ENCODE peak calls at places on chromosomes 13 and 19, in eight cellular contexts. One of them, this sample, is unnamed.

GRCh38 chr19:51127755-51128154 is 3.0 kb downstream of the SIGLEC9 start:
- DNase-seq in heart left ventricle: peak
- DNase-seq in ovary: no peak
- DNase-seq in endothelial cell of umbilical vein: no peak
- DNase-seq in H54: no peak
- DNase-seq in uterus: no peak
- DNase-seq in spleen: peak
- DNase-seq in HepG2: no peak
- DNase-seq in this sample: no peak

GRCh38 chr19:35337984-35338296 is 9.0 kb downstream of the CD22 start:
- DNase-seq in spleen: no peak
- DNase-seq in HepG2: no peak
- DNase-seq in uterus: no peak
- DNase-seq in heart left ventricle: no peak
- DNase-seq in ovary: no peak
- DNase-seq in H54: no peak
- DNase-seq in endothelial cell of umbilical vein: no peak
- DNase-seq in this sample: no peak

GRCh38 chr19:7738023-7738422 is 6.1 kb upstream of the CLEC4G start:
- DNase-seq in ovary: no peak
- DNase-seq in uterus: no peak
- DNase-seq in endothelial cell of umbilical vein: no peak
- DNase-seq in H54: no peak
- DNase-seq in heart left ventricle: no peak
- DNase-seq in HepG2: no peak
- DNase-seq in spleen: no peak
- DNase-seq in this sample: no peak

GRCh38 chr19:56639217-56639616 is 3.7 kb upstream of the SMIM17 start:
- DNase-seq in spleen: no peak
- DNase-seq in HepG2: no peak
- DNase-seq in uterus: no peak
- DNase-seq in H54: no peak
- DNase-seq in endothelial cell of umbilical vein: no peak
- DNase-seq in heart left ventricle: no peak
- DNase-seq in ovary: no peak
- DNase-seq in this sample: peak

GRCh38 chr13:48571121-48571901 is 38.4 kb upstream of the RCBTB2 start:
- DNase-seq in ovary: peak
- DNase-seq in spleen: no peak
- DNase-seq in heart left ventricle: no peak
- DNase-seq in endothelial cell of umbilical vein: peak
- DNase-seq in uterus: no peak
- DNase-seq in H54: no peak
- DNase-seq in HepG2: no peak
- DNase-seq in this sample: no peak

GRCh38 chr19:45528149-45528743 is 21.0 kb downstream of the VASP start:
- DNase-seq in endothelial cell of umbilical vein: no peak
- DNase-seq in H54: no peak
- DNase-seq in spleen: no peak
- DNase-seq in ovary: peak
- DNase-seq in heart left ventricle: no peak
- DNase-seq in uterus: no peak
- DNase-seq in HepG2: no peak
- DNase-seq in this sample: no peak

GRCh38 chr13:46845146-46845545 is 48.2 kb upstream of the ESD start:
- DNase-seq in H54: no peak
- DNase-seq in HepG2: no peak
- DNase-seq in endothelial cell of umbilical vein: no peak
- DNase-seq in uterus: no peak
- DNase-seq in spleen: no peak
- DNase-seq in ovary: no peak
- DNase-seq in heart left ventricle: no peak
- DNase-seq in this sample: no peak

GRCh38 chr13:106318941-106319411 is 216.5 kb downstream of the EFNB2 start:
- DNase-seq in endothelial cell of umbilical vein: peak
- DNase-seq in spleen: no peak
- DNase-seq in heart left ventricle: no peak
- DNase-seq in uterus: peak
- DNase-seq in H54: peak
- DNase-seq in ovary: no peak
- DNase-seq in HepG2: no peak
- DNase-seq in this sample: no peak

GRCh38 chr19:48678201-48678600 is 5.4 kb upstream of the NTN5 start:
- DNase-seq in ovary: no peak
- DNase-seq in endothelial cell of umbilical vein: no peak
- DNase-seq in uterus: no peak
- DNase-seq in H54: no peak
- DNase-seq in heart left ventricle: no peak
- DNase-seq in HepG2: no peak
- DNase-seq in spleen: peak
- DNase-seq in this sample: peak
- TF ChIP-seq POLR2A in ovary: no peak
- TF ChIP-seq POLR2A in endothelial cell of umbilical vein: no peak
- TF ChIP-seq POLR2A in uterus: no peak
- TF ChIP-seq POLR2A in H54: no peak
- TF ChIP-seq POLR2A in heart left ventricle: no peak
- TF ChIP-seq POLR2A in HepG2: no peak
- TF ChIP-seq POLR2A in spleen: no peak
- TF ChIP-seq POLR2A in this sample: no peak

GRCh38 chr19:33306853-33307792 is 4.8 kb upstream of the CEBPA start:
- DNase-seq in uterus: no peak
- DNase-seq in spleen: no peak
- DNase-seq in H54: no peak
- DNase-seq in endothelial cell of umbilical vein: no peak
- DNase-seq in ovary: no peak
- DNase-seq in HepG2: no peak
- DNase-seq in heart left ventricle: no peak
- DNase-seq in this sample: no peak

GRCh38 chr19:33302974-33303790 is 848 bp upstream of the CEBPA start:
- DNase-seq in H54: no peak
- DNase-seq in heart left ventricle: peak
- DNase-seq in spleen: peak
- DNase-seq in ovary: peak
- DNase-seq in endothelial cell of umbilical vein: peak
- DNase-seq in HepG2: no peak
- DNase-seq in uterus: peak
- DNase-seq in this sample: no peak

GRCh38 chr19:33303791-33304759 is 1.7 kb upstream of the CEBPA start:
- DNase-seq in spleen: peak
- DNase-seq in heart left ventricle: peak
- DNase-seq in uterus: no peak
- DNase-seq in endothelial cell of umbilical vein: no peak
- DNase-seq in HepG2: no peak
- DNase-seq in ovary: peak
- DNase-seq in H54: peak
- DNase-seq in this sample: no peak

GRCh38 chr19:33306191-33306590 is 3.9 kb upstream of the CEBPA start:
- DNase-seq in uterus: no peak
- DNase-seq in spleen: no peak
- DNase-seq in ovary: no peak
- DNase-seq in endothelial cell of umbilical vein: no peak
- DNase-seq in HepG2: no peak
- DNase-seq in heart left ventricle: no peak
- DNase-seq in H54: no peak
- DNase-seq in this sample: no peak

DNA sequence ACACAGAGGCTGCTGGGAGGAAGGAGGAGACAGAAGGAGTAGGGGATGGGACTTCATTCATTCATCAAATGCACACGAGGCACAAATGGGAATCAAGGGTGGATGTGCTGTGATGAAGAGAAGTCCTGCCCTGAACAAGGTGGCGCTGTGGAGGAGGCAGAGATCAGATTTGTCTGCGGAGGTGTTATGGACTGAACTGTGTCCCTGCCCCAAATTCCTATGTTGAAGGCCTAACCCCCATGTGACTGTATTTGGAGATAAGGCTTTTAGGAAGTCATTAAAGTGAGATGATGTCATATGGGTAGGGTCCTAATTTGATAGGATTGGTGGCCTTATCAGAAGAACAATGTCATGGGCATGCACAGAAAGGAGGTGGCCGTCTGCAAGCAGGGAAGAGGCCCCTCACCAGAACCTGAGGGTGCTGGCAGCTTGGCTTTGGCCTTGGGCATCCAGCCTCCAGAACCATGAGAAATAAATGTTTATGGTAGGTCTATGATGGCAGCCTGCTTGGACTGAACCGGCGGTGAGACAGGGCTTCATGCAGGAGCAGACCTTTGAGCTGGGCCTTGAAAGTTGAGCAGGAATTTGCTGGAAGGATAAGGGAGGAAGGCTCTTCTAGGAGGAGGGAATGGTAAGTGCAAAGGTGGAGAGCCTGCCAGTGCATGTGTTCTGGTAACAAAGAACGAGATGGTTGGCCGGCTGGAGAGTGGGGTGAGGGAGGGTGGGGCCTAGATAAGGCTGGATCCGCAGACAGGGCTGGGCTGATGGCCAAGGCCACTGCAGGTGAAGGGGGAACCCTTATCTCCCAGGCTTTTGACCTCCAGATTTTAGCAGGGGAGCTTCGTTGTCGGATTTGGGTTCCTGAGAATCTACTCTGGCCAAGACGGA is 2.7 kb upstream of the CEBPA start:
- DNase-seq in HepG2: peak
- DNase-seq in H54: no peak
- DNase-seq in heart left ventricle: no peak
- DNase-seq in uterus: no peak
- DNase-seq in endothelial cell of umbilical vein: no peak
- DNase-seq in spleen: no peak
- DNase-seq in ovary: no peak
- DNase-seq in this sample: no peak
- TF ChIP-seq POLR2A in HepG2: peak
- TF ChIP-seq POLR2A in H54: no peak
- TF ChIP-seq POLR2A in heart left ventricle: no peak
- TF ChIP-seq POLR2A in uterus: no peak
- TF ChIP-seq POLR2A in endothelial cell of umbilical vein: no peak
- TF ChIP-seq POLR2A in spleen: no peak
- TF ChIP-seq POLR2A in ovary: no peak
- TF ChIP-seq POLR2A in this sample: no peak

GRCh38 chr19:53103903-53104203 is 631 bp upstream of the ZNF160 start:
- DNase-seq in H54: no peak
- DNase-seq in ovary: no peak
- DNase-seq in uterus: no peak
- DNase-seq in endothelial cell of umbilical vein: no peak
- DNase-seq in heart left ventricle: no peak
- DNase-seq in spleen: no peak
- DNase-seq in HepG2: no peak
- DNase-seq in this sample: no peak

GRCh38 chr19:53101518-53101917 is 1.7 kb downstream of the ZNF160 start:
- DNase-seq in heart left ventricle: no peak
- DNase-seq in H54: no peak
- DNase-seq in endothelial cell of umbilical vein: no peak
- DNase-seq in HepG2: no peak
- DNase-seq in spleen: no peak
- DNase-seq in uterus: no peak
- DNase-seq in ovary: no peak
- DNase-seq in this sample: peak

GRCh38 chr19:53102701-53103140 is 501 bp downstream of the ZNF160 start:
- DNase-seq in HepG2: no peak
- DNase-seq in spleen: peak
- DNase-seq in H54: peak
- DNase-seq in ovary: peak
- DNase-seq in endothelial cell of umbilical vein: peak
- DNase-seq in uterus: peak
- DNase-seq in heart left ventricle: peak
- DNase-seq in this sample: peak

GRCh38 chr19:53102186-53102585 is 1.0 kb downstream of the ZNF160 start:
- DNase-seq in H54: no peak
- DNase-seq in endothelial cell of umbilical vein: no peak
- DNase-seq in HepG2: no peak
- DNase-seq in uterus: no peak
- DNase-seq in ovary: no peak
- DNase-seq in heart left ventricle: no peak
- DNase-seq in spleen: no peak
- DNase-seq in this sample: no peak

GRCh38 chr19:53103141-53103902 is at the start of gene ZNF160:
- DNase-seq in spleen: peak
- DNase-seq in heart left ventricle: peak
- DNase-seq in endothelial cell of umbilical vein: peak
- DNase-seq in uterus: peak
- DNase-seq in HepG2: peak
- DNase-seq in H54: peak
- DNase-seq in ovary: peak
- DNase-seq in this sample: peak
- TF ChIP-seq POLR2A in spleen: peak
- TF ChIP-seq POLR2A in heart left ventricle: peak
- TF ChIP-seq POLR2A in endothelial cell of umbilical vein: peak
- TF ChIP-seq POLR2A in uterus: peak
- TF ChIP-seq POLR2A in HepG2: peak
- TF ChIP-seq POLR2A in H54: peak
- TF ChIP-seq POLR2A in ovary: peak
- TF ChIP-seq POLR2A in this sample: peak

GRCh38 chr19:18591735-18592385 is 3.3 kb downstream of the REX1BD start:
- DNase-seq in spleen: no peak
- DNase-seq in HepG2: no peak
- DNase-seq in uterus: no peak
- DNase-seq in ovary: no peak
- DNase-seq in H54: no peak
- DNase-seq in heart left ventricle: no peak
- DNase-seq in endothelial cell of umbilical vein: no peak
- DNase-seq in this sample: no peak

GRCh38 chr19:18588611-18589379 is at the start of gene REX1BD:
- DNase-seq in H54: peak
- DNase-seq in spleen: peak
- DNase-seq in ovary: peak
- DNase-seq in endothelial cell of umbilical vein: peak
- DNase-seq in uterus: peak
- DNase-seq in HepG2: peak
- DNase-seq in heart left ventricle: peak
- DNase-seq in this sample: peak

GRCh38 chr19:18589380-18590272 is 1.0 kb downstream of the REX1BD start:
- DNase-seq in HepG2: peak
- DNase-seq in spleen: peak
- DNase-seq in uterus: peak
- DNase-seq in ovary: peak
- DNase-seq in endothelial cell of umbilical vein: peak
- DNase-seq in H54: no peak
- DNase-seq in heart left ventricle: peak
- DNase-seq in this sample: peak

GRCh38 chr19:18587962-18588610 is 512 bp upstream of the REX1BD start:
- DNase-seq in endothelial cell of umbilical vein: no peak
- DNase-seq in H54: no peak
- DNase-seq in HepG2: peak
- DNase-seq in ovary: no peak
- DNase-seq in heart left ventricle: no peak
- DNase-seq in spleen: no peak
- DNase-seq in uterus: no peak
- DNase-seq in this sample: no peak

DNA sequence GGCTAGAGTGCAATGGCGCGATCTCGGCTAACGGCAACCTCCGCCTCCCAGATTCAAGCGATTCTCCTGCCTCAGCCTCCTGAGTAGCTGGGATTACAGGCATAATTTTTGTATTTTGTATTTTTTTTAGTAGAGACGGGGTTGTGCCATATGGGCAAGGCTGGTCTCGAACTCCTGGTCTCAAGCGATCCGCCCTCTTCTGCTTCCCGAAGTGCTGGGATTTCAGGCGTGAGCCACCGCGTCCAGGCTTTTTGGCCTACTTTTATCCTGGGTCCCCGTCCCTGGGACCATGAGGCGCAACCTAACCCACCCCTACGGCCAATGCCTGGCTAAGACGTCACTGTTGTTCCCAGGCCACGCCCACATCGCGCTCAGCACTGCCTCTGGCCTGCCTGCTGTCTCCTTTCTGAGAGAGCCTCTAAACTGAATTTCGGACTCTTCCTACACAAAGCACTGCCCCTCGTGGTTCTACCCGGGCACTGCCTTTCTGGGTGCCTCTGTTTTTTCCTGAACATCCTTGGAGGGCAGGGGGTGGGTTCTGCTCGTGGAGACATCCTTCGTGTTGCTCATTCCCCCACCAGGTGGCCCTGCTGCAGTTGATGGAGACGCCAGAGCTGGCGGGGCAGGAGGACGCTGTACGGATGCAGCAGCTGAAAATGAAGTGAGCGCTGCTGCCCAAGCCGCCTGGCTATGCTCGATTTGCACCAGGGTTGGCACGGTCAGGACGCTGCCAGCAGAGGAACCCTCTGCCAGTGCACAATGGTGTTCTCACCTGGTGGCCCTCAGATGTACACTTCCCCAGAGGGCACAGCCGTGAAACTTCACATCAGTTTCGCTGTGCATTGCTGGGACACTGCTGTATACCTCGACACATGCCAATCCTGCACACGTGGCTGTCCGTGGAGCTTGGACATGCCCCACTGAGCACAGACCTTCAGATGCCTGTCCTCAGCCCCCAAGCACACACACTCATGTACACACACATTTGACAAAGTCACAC is 2.0 kb downstream of the REX1BD start:
- DNase-seq in ovary: peak
- DNase-seq in H54: no peak
- DNase-seq in spleen: no peak
- DNase-seq in endothelial cell of umbilical vein: no peak
- DNase-seq in heart left ventricle: no peak
- DNase-seq in uterus: no peak
- DNase-seq in HepG2: peak
- DNase-seq in this sample: peak
- TF ChIP-seq POLR2A in ovary: no peak
- TF ChIP-seq POLR2A in H54: no peak
- TF ChIP-seq POLR2A in spleen: no peak
- TF ChIP-seq POLR2A in endothelial cell of umbilical vein: no peak
- TF ChIP-seq POLR2A in heart left ventricle: peak
- TF ChIP-seq POLR2A in uterus: no peak
- TF ChIP-seq POLR2A in HepG2: no peak
- TF ChIP-seq POLR2A in this sample: no peak

This sample was measured in erythroblast.